ENCODE peak calls at places on chromosome 13, in eight cellular contexts. R, C, O, I, W, N, D and U are unnamed samples.

GRCh38 chr13:105979131-105979530 is 556.3 kb downstream of the EFNB2 start:
- DNase-seq in N (no peak), D (peak), O (no peak), I (no peak), R (no peak), C (no peak), W (no peak), U (peak)

GRCh38 chr13:32811297-32811800 is 204.9 kb upstream of the KL start:
- DNase-seq in R (no peak), W (peak), N (no peak), O (no peak), I (no peak), D (peak), C (peak), U (no peak)

GRCh38 chr13:100573121-100573520 is 15.5 kb downstream of the GGACT start:
- DNase-seq in W (peak), O (peak), D (peak), R (peak), N (peak), I (peak), C (peak), U (peak)

GRCh38 chr13:50910483-50910805 is 853 bp downstream of the RNASEH2B start:
- DNase-seq in I (peak), R (no peak), O (peak), D (peak), W (no peak), C (peak), N (peak), U (peak)

GRCh38 chr13:77477299-77477848 is 58.1 kb upstream of the SCEL start:
- DNase-seq in W (no peak), C (no peak), N (no peak), O (peak), D (no peak), I (no peak), R (no peak), U (no peak)

GRCh38 chr13:99968521-99969367 is 2.8 kb downstream of the ZIC5 start:
- DNase-seq in I (no peak), N (no peak), O (no peak), D (no peak), C (peak), R (no peak), W (no peak), U (no peak)

GRCh38 chr13:57824121-57824520 is 192.6 kb downstream of the PCDH17 start:
- DNase-seq in I (no peak), C (no peak), O (no peak), N (no peak), D (no peak), W (no peak), R (no peak), U (no peak)

GRCh38 chr13:85806553-85807175 is 7.4 kb upstream of the SLITRK6 start:
- DNase-seq in O (peak), C (peak), N (peak), I (peak), W (no peak), R (no peak), D (peak), U (peak)

GRCh38 chr13:19239114-19239860 is 57.7 kb upstream of the TUBA3C start:
- DNase-seq in I (no peak), D (peak), C (no peak), N (no peak), O (no peak), R (no peak), W (no peak), U (no peak)

GRCh38 chr13:46489586-46490023 is 63.4 kb upstream of the LRCH1 start:
- DNase-seq in N (no peak), O (peak), I (peak), W (peak), R (no peak), D (peak), C (peak), U (no peak)

GRCh38 chr13:89627991-89628390 is 1719.5 kb upstream of the MIR17HG start:
- DNase-seq in I (no peak), O (peak), D (peak), N (no peak), W (no peak), R (no peak), C (no peak), U (peak)

GRCh38 chr13:35771898-35772297 is 295.4 kb upstream of the MAB21L1 start:
- DNase-seq in R (no peak), I (peak), O (peak), C (peak), W (peak), N (no peak), D (peak), U (peak)

GRCh38 chr13:28425796-28426195 is 69.1 kb downstream of the FLT1 start:
- DNase-seq in D (no peak), O (no peak), R (no peak), C (no peak), W (no peak), I (peak), N (no peak), U (no peak)

GRCh38 chr13:46051958-46052313 is 610 bp downstream of the ZC3H13 start:
- DNase-seq in W (no peak), O (no peak), R (no peak), D (no peak), I (peak), C (no peak), N (no peak), U (no peak)

GRCh38 chr13:46595918-46596315 is 42.9 kb downstream of the LRCH1 start:
- DNase-seq in D (no peak), O (no peak), I (no peak), N (no peak), R (no peak), C (no peak), W (no peak), U (no peak)

GRCh38 chr13:33677215-33677614 is 140.7 kb upstream of the RFC3 start:
- DNase-seq in D (no peak), R (no peak), N (no peak), I (no peak), W (no peak), O (no peak), C (no peak), U (no peak)

GRCh38 chr13:48504606-48505369 is 28.1 kb downstream of the RCBTB2 start:
- DNase-seq in O (no peak), C (no peak), W (no peak), R (no peak), I (no peak), N (no peak), D (no peak), U (no peak)

GRCh38 chr13:90717451-90717936 is 630.0 kb upstream of the MIR17HG start:
- DNase-seq in C (peak), D (peak), O (peak), W (peak), N (no peak), I (peak), R (no peak), U (peak)

GRCh38 chr13:77535448-77535847 is at the start of gene SCEL:
- DNase-seq in R (no peak), D (peak), O (no peak), C (no peak), W (no peak), I (no peak), N (no peak), U (peak)

GRCh38 chr13:94327318-94327717 is 152.2 kb downstream of the DCT start:
- DNase-seq in W (no peak), D (no peak), R (no peak), O (peak), N (no peak), I (no peak), C (no peak), U (no peak)

GRCh38 chr13:20567881-20568528 is 1.0 kb downstream of the IFT88 start:
- DNase-seq in C (no peak), R (no peak), O (no peak), N (no peak), I (no peak), D (peak), W (peak), U (no peak)

GRCh38 chr13:100497394-100497793 is 91.2 kb downstream of the GGACT start:
- DNase-seq in I (peak), N (no peak), R (no peak), W (peak), D (no peak), O (peak), C (no peak), U (no peak)

GRCh38 chr13:51275101-51275500 is 52.9 kb downstream of the FAM124A start:
- DNase-seq in W (no peak), N (no peak), I (no peak), R (no peak), O (no peak), D (no peak), C (no peak), U (no peak)

GRCh38 chr13:29513981-29514719 is 81.3 kb downstream of the SLC7A1 start:
- DNase-seq in D (no peak), W (no peak), R (no peak), N (no peak), O (no peak), I (no peak), C (no peak), U (no peak)

GRCh38 chr13:49828452-49828851 is 36.0 kb upstream of the KPNA3 start:
- DNase-seq in C (no peak), D (peak), I (no peak), N (no peak), W (no peak), O (no peak), R (no peak), U (no peak)
- TF ChIP-seq CTCF in C (no peak), D (no peak), I (no peak), N (no peak), W (no peak), O (no peak), R (no peak), U (no peak)

DNA sequence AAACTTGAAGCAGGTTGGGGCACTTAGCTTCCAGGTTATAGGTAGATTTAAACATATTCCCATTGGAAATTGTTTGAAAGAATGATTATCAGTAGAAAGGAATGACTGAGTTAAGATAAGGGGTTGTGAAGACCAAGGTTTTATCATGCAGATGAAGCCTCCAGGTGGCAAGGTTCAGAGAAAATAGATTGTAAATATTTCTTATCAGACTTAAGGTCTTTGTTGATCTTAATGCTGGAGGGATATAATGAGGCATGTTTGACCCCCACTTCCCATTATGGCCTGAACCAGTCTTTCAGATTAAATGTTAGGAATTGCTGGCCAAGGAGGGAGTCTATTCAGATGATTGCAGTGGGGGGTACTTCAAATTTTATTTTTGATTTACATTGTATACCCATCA is 1486.5 kb upstream of the PRR20A start:
- DNase-seq in C (no peak), D (no peak), W (no peak), I (no peak), O (no peak), R (no peak), N (no peak), U (no peak)
- H3K27ac ChIP-seq in C (no peak), D (no peak), W (no peak), I (no peak), O (no peak), R (no peak), N (no peak), U (no peak)

GRCh38 chr13:40780822-40781401 is 8.5 kb upstream of the SLC25A15 start:
- DNase-seq in D (no peak), I (peak), C (no peak), O (peak), N (peak), W (peak), R (no peak), U (no peak)

GRCh38 chr13:40779796-40780285 is 8.9 kb upstream of the MRPS31 start:
- DNase-seq in N (no peak), W (no peak), O (no peak), I (no peak), C (no peak), D (peak), R (no peak), U (no peak)

GRCh38 chr13:40777957-40778235 is 6.9 kb upstream of the MRPS31 start:
- DNase-seq in I (no peak), N (no peak), W (no peak), D (no peak), R (no peak), O (no peak), C (no peak), U (no peak)

GRCh38 chr13:40777166-40777956 is 6.4 kb upstream of the MRPS31 start:
- DNase-seq in W (peak), C (peak), N (peak), I (peak), O (peak), D (peak), R (no peak), U (peak)

DNA sequence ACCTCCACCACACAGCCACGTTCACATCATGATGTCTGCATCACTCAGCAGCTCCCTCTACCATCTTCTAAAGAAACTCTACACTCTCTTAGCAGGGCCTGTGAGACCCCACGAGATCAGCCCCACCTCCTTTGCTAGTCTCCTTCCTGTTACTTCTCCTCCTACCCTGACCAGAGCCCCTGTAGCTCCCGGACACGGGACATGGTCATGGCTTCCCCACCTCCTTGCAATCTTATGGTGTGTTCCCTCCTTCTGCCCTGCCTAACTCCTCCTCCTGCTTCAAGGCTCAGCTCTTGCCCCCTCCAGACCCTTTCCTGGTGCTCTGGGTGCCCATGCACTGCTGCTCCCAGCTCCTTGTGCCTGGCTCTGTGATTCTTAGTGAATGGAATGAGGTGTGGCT is 8.1 kb upstream of the MRPS31 start:
- DNase-seq in D (no peak), R (no peak), O (no peak), W (no peak), I (no peak), C (no peak), N (no peak), U (no peak)
- TF ChIP-seq CTCF in D (no peak), R (no peak), O (no peak), W (no peak), I (no peak), C (no peak), N (no peak), U (no peak)

GRCh38 chr13:111215081-111216047 is 100.3 kb downstream of the ARHGEF7 start:
- DNase-seq in W (no peak), R (no peak), C (peak), D (no peak), N (no peak), I (no peak), O (no peak), U (no peak)
- H3K27ac ChIP-seq in W (no peak), R (no peak), C (peak), D (no peak), N (no peak), I (no peak), O (no peak), U (no peak)

GRCh38 chr13:38417727-38418126 is 68.1 kb downstream of the UFM1 start:
- DNase-seq in R (no peak), C (peak), O (no peak), I (peak), N (peak), W (peak), D (peak), U (peak)
- TF ChIP-seq CTCF in R (peak), C (peak), O (peak), I (no peak), N (peak), W (peak), D (peak), U (no peak)

DNA sequence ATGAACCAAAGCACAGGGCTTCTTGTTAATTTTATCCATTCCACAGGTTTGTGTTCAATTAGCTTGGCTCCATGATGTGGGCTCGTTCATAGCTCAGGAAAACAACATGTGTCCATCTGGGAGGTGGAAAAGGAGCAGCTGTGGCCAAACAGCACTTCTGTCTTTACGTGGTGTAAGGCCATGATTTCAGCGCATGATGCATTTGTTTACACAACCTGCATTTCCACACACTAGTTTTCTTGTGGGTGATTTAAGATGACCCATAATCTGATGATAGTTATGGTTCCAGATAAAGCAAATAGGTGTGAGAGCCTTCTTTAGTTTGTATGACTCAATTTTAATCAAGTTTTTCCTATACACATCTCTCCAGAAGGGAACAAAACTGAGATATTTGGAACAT is 101.7 kb downstream of the TNFRSF19 start:
- DNase-seq in O (peak), R (no peak), D (peak), W (peak), C (no peak), I (peak), N (no peak), U (no peak)
- H3K27ac ChIP-seq in O (peak), R (peak), D (peak), W (no peak), C (no peak), I (peak), N (no peak), U (no peak)

DNA sequence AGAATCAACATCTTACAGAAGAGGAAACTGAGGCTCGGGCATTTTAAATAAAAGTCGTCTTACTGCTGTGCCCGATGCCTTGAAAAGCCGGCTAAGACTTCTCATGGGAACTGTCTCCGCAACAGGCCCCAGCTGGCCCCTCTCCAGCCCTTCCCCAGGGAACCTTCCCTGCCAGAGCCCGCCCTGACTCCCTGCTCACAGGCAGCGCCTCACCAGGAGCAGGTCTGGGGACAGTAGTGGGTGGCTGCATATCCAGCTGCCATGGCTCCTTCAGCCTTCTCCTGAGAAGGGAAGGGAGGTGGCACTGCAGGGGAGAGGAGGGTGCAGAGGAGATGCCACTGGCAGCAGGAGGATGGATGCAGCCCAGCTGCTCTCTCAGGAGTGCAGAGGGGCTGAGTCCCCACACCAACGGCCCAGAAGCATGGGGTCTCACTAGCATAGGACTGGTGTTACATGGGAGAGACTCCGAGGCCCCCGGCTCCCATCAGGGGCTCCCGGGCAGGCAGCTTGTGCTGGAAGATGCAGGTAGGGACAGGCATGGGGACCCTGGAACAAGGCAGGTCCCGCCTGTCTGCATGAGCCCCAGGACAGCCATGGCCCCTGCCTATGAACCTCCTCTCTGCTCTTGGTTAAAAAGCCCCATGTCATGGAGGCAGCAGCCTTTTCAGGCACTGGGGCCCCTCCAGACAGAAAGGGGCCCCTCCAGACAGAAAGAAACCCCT is 216.4 kb upstream of the SGCG start:
- DNase-seq in O (no peak), N (no peak), R (no peak), I (no peak), D (no peak), C (no peak), W (no peak), U (no peak)
- TF ChIP-seq CTCF in O (no peak), N (no peak), R (no peak), I (no peak), D (no peak), C (no peak), W (no peak), U (no peak)

DNA sequence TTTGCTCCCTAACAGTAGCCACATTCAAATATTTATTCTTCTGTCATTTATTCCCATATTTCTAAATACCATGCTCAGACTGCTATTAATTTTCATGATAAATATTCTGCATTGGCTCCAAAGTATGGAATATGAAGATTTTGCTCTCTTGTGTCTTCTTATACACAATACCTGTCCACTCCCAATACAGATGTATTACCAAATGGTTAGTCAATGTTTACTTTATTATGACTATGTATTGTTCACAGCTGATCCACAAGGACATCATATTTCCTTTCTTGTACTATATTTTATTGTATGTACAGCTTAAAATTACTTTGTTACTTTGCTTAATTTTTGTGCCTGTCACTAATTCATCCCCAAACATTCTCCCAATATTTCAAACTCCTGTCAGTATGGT is 322.3 kb downstream of the OXGR1 start:
- DNase-seq in W (no peak), C (no peak), O (no peak), I (no peak), N (no peak), D (peak), R (no peak), U (peak)
- H3K27ac ChIP-seq in W (no peak), C (no peak), O (no peak), I (no peak), N (no peak), D (peak), R (no peak), U (no peak)

DNA sequence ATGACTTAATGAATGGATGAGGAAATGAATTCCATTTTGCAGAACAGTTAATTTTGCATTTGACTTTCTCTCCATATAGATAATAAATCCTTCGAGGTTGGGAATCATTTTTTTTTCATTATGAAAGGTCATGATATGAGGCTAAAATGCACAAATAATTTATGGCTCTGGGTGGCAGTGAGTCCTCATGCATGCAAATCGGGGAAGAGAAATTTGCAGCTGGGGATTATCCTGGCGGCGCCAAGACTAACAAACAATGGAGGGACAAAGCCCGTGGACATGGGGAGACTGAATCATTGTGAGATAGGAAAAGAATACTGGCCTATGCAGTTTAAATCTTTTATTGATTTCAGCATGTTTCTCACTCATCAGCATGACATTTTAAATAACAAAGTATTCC is 102.2 kb downstream of the ERCC5 start:
- DNase-seq in O (peak), I (no peak), C (peak), D (peak), R (no peak), W (no peak), N (no peak), U (no peak)
- TF ChIP-seq CTCF in O (no peak), I (no peak), C (peak), D (no peak), R (peak), W (no peak), N (no peak), U (no peak)